ENCODE peak calls at places on chromosomes 13 and 19, in five cellular contexts. One of them, this sample, is unnamed.

GRCh38 chr19:31297991-31298390 is 51.2 kb downstream of the TSHZ3 start:
- DNase-seq in ovary: no peak
- DNase-seq in H9: no peak
- DNase-seq in body of pancreas: no peak
- DNase-seq in uterus: no peak
- DNase-seq in this sample: no peak

GRCh38 chr13:24328145-24328544 is 18.8 kb downstream of the C1QTNF9 start:
- DNase-seq in body of pancreas: no peak
- DNase-seq in H9: no peak
- DNase-seq in ovary: no peak
- DNase-seq in uterus: no peak
- DNase-seq in this sample: no peak

GRCh38 chr13:100014621-100015020 is 33.0 kb downstream of the ZIC2 start:
- DNase-seq in uterus: no peak
- DNase-seq in body of pancreas: no peak
- DNase-seq in H9: no peak
- DNase-seq in ovary: no peak
- DNase-seq in this sample: no peak

GRCh38 chr19:44566984-44567383 is 37.5 kb upstream of the CEACAM20 start:
- DNase-seq in H9: no peak
- DNase-seq in body of pancreas: no peak
- DNase-seq in ovary: no peak
- DNase-seq in uterus: no peak
- DNase-seq in this sample: no peak

GRCh38 chr13:79810671-79811070 is 329.7 kb downstream of the NDFIP2 start:
- DNase-seq in uterus: no peak
- DNase-seq in body of pancreas: no peak
- DNase-seq in ovary: no peak
- DNase-seq in H9: no peak
- DNase-seq in this sample: no peak

GRCh38 chr13:25330541-25330940 is 29.1 kb downstream of the NUP58 start:
- DNase-seq in ovary: no peak
- DNase-seq in body of pancreas: no peak
- DNase-seq in H9: no peak
- DNase-seq in uterus: no peak
- DNase-seq in this sample: no peak

GRCh38 chr13:45602183-45602582 is 13.4 kb downstream of the ERICH6B start:
- DNase-seq in body of pancreas: no peak
- DNase-seq in H9: no peak
- DNase-seq in ovary: no peak
- DNase-seq in uterus: no peak
- DNase-seq in this sample: no peak

GRCh38 chr13:111388851-111389500 is 68.5 kb downstream of the TEX29 start:
- DNase-seq in body of pancreas: no peak
- DNase-seq in uterus: no peak
- DNase-seq in H9: no peak
- DNase-seq in ovary: no peak
- DNase-seq in this sample: no peak

GRCh38 chr19:54684537-54684936 is 21.8 kb downstream of the LILRB4 start:
- DNase-seq in uterus: no peak
- DNase-seq in body of pancreas: no peak
- DNase-seq in ovary: no peak
- DNase-seq in H9: no peak
- DNase-seq in this sample: no peak

GRCh38 chr19:9528757-9529336 is 9.6 kb downstream of the ZNF426 start:
- DNase-seq in uterus: no peak
- DNase-seq in body of pancreas: no peak
- DNase-seq in ovary: no peak
- DNase-seq in H9: no peak
- DNase-seq in this sample: no peak

GRCh38 chr19:46404884-46405658 is 8.3 kb downstream of the CCDC8 start:
- DNase-seq in uterus: peak; percentile 59
- DNase-seq in body of pancreas: peak; percentile 73
- DNase-seq in ovary: peak; percentile 65
- DNase-seq in H9: peak; percentile 78
- DNase-seq in this sample: no peak

GRCh38 chr19:51702103-51702753 is 9.1 kb downstream of the SPACA6 start:
- DNase-seq in H9: peak; percentile 92
- DNase-seq in body of pancreas: peak; percentile 95
- DNase-seq in ovary: peak; percentile 90
- DNase-seq in uterus: peak; percentile 88
- DNase-seq in this sample: peak; percentile 93

GRCh38 chr19:3863648-3864047 is 5.2 kb downstream of the ZFR2 start:
- DNase-seq in uterus: no peak
- DNase-seq in H9: no peak
- DNase-seq in ovary: no peak
- DNase-seq in body of pancreas: no peak
- DNase-seq in this sample: no peak

GRCh38 chr13:47798906-47799305 is 202.2 kb downstream of the SUCLA2 start:
- DNase-seq in body of pancreas: no peak
- DNase-seq in ovary: no peak
- DNase-seq in uterus: no peak
- DNase-seq in H9: no peak
- DNase-seq in this sample: no peak

GRCh38 chr19:55461974-55462628 is 659 bp upstream of the ISOC2 start:
- DNase-seq in H9: no peak
- DNase-seq in ovary: no peak
- DNase-seq in body of pancreas: no peak
- DNase-seq in uterus: no peak
- DNase-seq in this sample: no peak

GRCh38 chr13:24176351-24177101 is 16.0 kb downstream of the SPATA13 start:
- DNase-seq in H9: no peak
- DNase-seq in uterus: no peak
- DNase-seq in body of pancreas: peak; percentile 96
- DNase-seq in ovary: peak; percentile 66
- DNase-seq in this sample: no peak

GRCh38 chr19:958967-959685 is 25.0 kb upstream of the WDR18 start:
- DNase-seq in uterus: no peak
- DNase-seq in ovary: no peak
- DNase-seq in H9: no peak
- DNase-seq in body of pancreas: no peak
- DNase-seq in this sample: no peak

GRCh38 chr13:46668302-46668720 is 115.3 kb downstream of the LRCH1 start:
- DNase-seq in H9: no peak
- DNase-seq in ovary: no peak
- DNase-seq in body of pancreas: peak; percentile 20
- DNase-seq in uterus: peak; percentile 37
- DNase-seq in this sample: no peak

GRCh38 chr19:29878973-29879654 is 62.9 kb upstream of the URI1 start:
- DNase-seq in ovary: no peak
- DNase-seq in body of pancreas: no peak
- DNase-seq in uterus: no peak
- DNase-seq in H9: peak; percentile 67
- DNase-seq in this sample: no peak

GRCh38 chr19:49154279-49154678 is 917 bp downstream of the HRC start:
- DNase-seq in ovary: no peak
- DNase-seq in uterus: no peak
- DNase-seq in H9: no peak
- DNase-seq in body of pancreas: no peak
- DNase-seq in this sample: no peak

GRCh38 chr19:43751466-43752220 is 3.1 kb downstream of the SMG9 start:
- DNase-seq in H9: no peak
- DNase-seq in ovary: no peak
- DNase-seq in uterus: no peak
- DNase-seq in body of pancreas: no peak
- DNase-seq in this sample: no peak

GRCh38 chr13:46041335-46041934 is 11.1 kb downstream of the ZC3H13 start:
- DNase-seq in uterus: no peak
- DNase-seq in H9: no peak
- DNase-seq in body of pancreas: no peak
- DNase-seq in ovary: no peak
- DNase-seq in this sample: no peak

GRCh38 chr13:37656247-37656940 is 57.8 kb upstream of the POSTN start:
- DNase-seq in uterus: no peak
- DNase-seq in body of pancreas: no peak
- DNase-seq in ovary: no peak
- DNase-seq in H9: no peak
- DNase-seq in this sample: no peak

GRCh38 chr19:41397086-41398041 is at the start of the genes BCKDHA and EXOSC5:
- DNase-seq in uterus: peak; percentile 99
- DNase-seq in body of pancreas: peak; percentile 100
- DNase-seq in ovary: peak; percentile 99
- DNase-seq in H9: peak; percentile 99
- DNase-seq in this sample: peak; percentile 99

GRCh38 chr13:90533866-90534265 is 813.6 kb upstream of the MIR17HG start:
- DNase-seq in uterus: no peak
- DNase-seq in H9: no peak
- DNase-seq in ovary: no peak
- DNase-seq in body of pancreas: no peak
- DNase-seq in this sample: no peak

GRCh38 chr13:69946443-69946955 is 161.1 kb upstream of the ATXN8OS start:
- DNase-seq in H9: no peak
- DNase-seq in uterus: no peak
- DNase-seq in ovary: no peak
- DNase-seq in body of pancreas: no peak
- DNase-seq in this sample: no peak

GRCh38 chr13:111926501-111927180 is 140.3 kb upstream of the SOX1 start:
- DNase-seq in H9: peak; percentile 17
- DNase-seq in ovary: no peak
- DNase-seq in body of pancreas: no peak
- DNase-seq in uterus: no peak
- DNase-seq in this sample: no peak

GRCh38 chr19:33860691-33861090 is 64.0 kb downstream of the KCTD15 start:
- DNase-seq in uterus: no peak
- DNase-seq in ovary: no peak
- DNase-seq in body of pancreas: no peak
- DNase-seq in H9: no peak
- DNase-seq in this sample: no peak

GRCh38 chr13:101523732-101524131 is 71.3 kb downstream of the ITGBL1 start:
- DNase-seq in uterus: no peak
- DNase-seq in H9: no peak
- DNase-seq in body of pancreas: no peak
- DNase-seq in ovary: no peak
- DNase-seq in this sample: no peak

GRCh38 chr13:66375756-66376155 is 854.4 kb downstream of the PCDH9 start:
- DNase-seq in H9: no peak
- DNase-seq in body of pancreas: no peak
- DNase-seq in uterus: no peak
- DNase-seq in ovary: no peak
- DNase-seq in this sample: no peak

GRCh38 chr19:10961763-10962536 is 1.1 kb downstream of the SMARCA4 start:
- DNase-seq in body of pancreas: no peak
- DNase-seq in uterus: no peak
- DNase-seq in ovary: no peak
- DNase-seq in H9: no peak
- DNase-seq in this sample: no peak

GRCh38 chr19:41937976-41938375 is 9.7 kb upstream of the ERFL start:
- DNase-seq in ovary: no peak
- DNase-seq in H9: no peak
- DNase-seq in body of pancreas: no peak
- DNase-seq in uterus: no peak
- DNase-seq in this sample: no peak

DNA sequence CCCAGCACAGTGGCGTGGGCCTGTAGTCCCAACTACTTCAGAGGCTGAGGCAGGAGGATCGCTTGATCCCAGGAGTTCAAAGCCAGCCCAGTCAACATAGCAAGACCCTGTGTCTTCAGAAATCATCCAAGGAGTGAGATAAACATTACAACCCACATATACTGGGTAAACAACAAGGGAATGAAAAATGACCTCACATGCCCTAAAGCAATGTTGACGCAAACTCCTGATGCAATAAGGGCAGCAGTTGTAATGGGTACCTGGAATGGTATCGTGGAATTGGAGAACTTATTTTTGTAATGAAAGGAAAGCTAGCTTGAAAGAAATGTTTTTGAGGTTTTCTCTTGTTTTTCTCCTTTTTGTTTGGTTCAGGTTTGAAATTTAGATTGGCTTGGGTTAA is 24.5 kb upstream of the LGALS16 start:
- DNase-seq in H9: no peak
- DNase-seq in ovary: no peak
- DNase-seq in uterus: no peak
- DNase-seq in body of pancreas: no peak
- DNase-seq in this sample: no peak
- H3K27ac ChIP-seq in H9: no peak overlapping the region
- H3K27ac ChIP-seq in ovary: no peak overlapping the region
- H3K27ac ChIP-seq in uterus: no peak overlapping the region
- H3K27ac ChIP-seq in body of pancreas: no peak overlapping the region
- H3K27ac ChIP-seq in this sample: no peak overlapping the region

GRCh38 chr19:14477417-14478112 is 2.4 kb upstream of the PTGER1 start:
- DNase-seq in H9: no peak
- DNase-seq in body of pancreas: no peak
- DNase-seq in ovary: no peak
- DNase-seq in uterus: no peak
- DNase-seq in this sample: no peak
- H3K27ac ChIP-seq in H9: no peak overlapping the region
- H3K27ac ChIP-seq in body of pancreas: no peak overlapping the region
- H3K27ac ChIP-seq in ovary: no peak overlapping the region
- H3K27ac ChIP-seq in uterus: peak overlapping the region; percentile 17
- H3K27ac ChIP-seq in this sample: no peak overlapping the region

DNA sequence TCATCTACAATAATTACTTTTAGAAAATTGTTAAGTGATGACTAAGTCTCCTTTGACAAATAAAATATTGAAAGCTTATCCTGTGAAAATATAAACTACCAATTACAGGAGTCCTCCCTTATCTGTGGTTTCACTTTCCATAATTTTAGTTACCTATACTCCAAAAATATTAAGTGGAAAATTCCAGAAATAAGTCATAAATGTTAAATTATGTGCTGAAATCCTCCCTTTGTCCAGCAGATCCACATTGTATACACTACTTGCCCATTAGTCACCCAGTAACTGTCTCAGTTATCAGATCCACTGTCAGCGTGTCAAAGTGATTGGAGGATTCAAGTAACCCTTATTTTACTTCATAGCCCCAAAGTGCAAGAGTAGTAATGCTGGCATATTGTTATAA is 98.1 kb downstream of the SERP2 start:
- DNase-seq in body of pancreas: no peak
- DNase-seq in uterus: no peak
- DNase-seq in ovary: no peak
- DNase-seq in H9: no peak
- DNase-seq in this sample: no peak
- H3K27ac ChIP-seq in body of pancreas: no peak overlapping the region
- H3K27ac ChIP-seq in uterus: no peak overlapping the region
- H3K27ac ChIP-seq in ovary: no peak overlapping the region
- H3K27ac ChIP-seq in H9: no peak overlapping the region
- H3K27ac ChIP-seq in this sample: no peak overlapping the region

DNA sequence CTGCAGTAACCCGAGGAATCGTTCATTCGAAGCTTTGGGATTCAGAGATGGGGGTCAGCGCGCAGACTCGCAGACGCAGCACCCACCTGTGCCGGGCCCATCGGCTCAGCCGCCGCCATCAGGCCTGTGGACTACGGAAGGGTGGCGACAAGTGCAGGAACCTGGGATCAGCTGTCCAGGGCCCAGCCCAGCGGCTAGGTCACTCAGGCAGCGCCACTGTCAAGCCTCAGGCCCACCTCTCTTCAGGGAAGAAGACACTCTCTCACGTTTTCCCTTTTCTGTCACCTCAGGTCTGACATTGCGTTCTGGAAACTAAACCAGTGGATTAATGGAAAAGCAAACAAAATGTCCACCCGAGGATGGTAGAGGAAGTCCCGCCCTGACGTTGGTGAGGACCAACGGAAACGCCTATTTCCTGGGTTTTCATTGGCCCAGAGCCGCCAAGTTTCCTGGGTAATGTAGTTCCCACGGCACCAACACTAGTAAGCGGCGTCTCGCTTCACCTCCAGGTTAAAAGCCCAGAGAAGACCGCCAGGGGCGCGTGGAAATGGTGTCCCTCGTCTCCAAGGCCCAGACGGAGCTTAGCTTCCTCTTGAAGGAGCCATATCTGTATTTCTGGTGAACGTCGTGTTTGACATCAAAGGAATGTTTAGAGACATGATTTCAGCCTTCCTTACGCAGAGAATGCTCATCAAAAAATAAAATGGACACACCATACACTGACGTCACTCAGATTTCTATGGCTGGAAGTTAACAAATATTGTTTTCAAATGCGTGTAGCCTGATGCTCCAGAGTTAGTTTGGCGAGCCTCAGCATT is at the start of gene ZNF772:
- DNase-seq in body of pancreas: peak; percentile 93
- DNase-seq in uterus: peak; percentile 85
- DNase-seq in ovary: peak; percentile 87
- DNase-seq in H9: peak; percentile 91
- DNase-seq in this sample: peak; percentile 73
- H3K27ac ChIP-seq in body of pancreas: peak within 1 kb of the TSS; percentile 39
- H3K27ac ChIP-seq in uterus: peak within 1 kb of the TSS; percentile 60
- H3K27ac ChIP-seq in ovary: peak within 1 kb of the TSS; percentile 68
- H3K27ac ChIP-seq in H9: no peak within 1 kb of the TSS
- H3K27ac ChIP-seq in this sample: peak within 1 kb of the TSS; percentile 59

This sample was measured in substantia nigra.